ENCODE peak calls at places on chromosomes 16 and 17, in ten cellular contexts. X, G, N, B, J, H, W, A, Y and L are unnamed samples.

GRCh38 chr17:47279062-47279801 is 25.6 kb downstream of the ITGB3 start:
- DNase-seq in X (no peak), G (no peak), N (peak; percentile 90), B (peak; percentile 99), J (peak; percentile 64), H (peak; percentile 99), W (no peak), A (no peak), Y (peak; percentile 99), L (peak; percentile 88)

GRCh38 chr17:8726951-8727555 is 17.6 kb downstream of the CCDC42 start:
- DNase-seq in X (peak; percentile 24), G (no peak), N (no peak), B (peak; percentile 3), J (no peak), H (peak; percentile 19), W (no peak), A (no peak), Y (peak; percentile 15), L (peak; percentile 76)

GRCh38 chr16:11393861-11394592 is 48.8 kb downstream of the RMI2 start:
- DNase-seq in X (no peak), G (no peak), N (no peak), B (no peak), J (no peak), H (no peak), W (no peak), A (no peak), Y (no peak), L (peak; percentile 28)

GRCh38 chr16:53055603-53056527 is 1.1 kb downstream of the CHD9 start:
- DNase-seq in X (peak; percentile 43), G (peak; percentile 10), N (peak; percentile 21), B (peak; percentile 62), J (peak; percentile 61), H (peak; percentile 78), W (no peak), A (peak; percentile 74), Y (peak; percentile 86), L (no peak)

GRCh38 chr17:15981646-15982580 is 17.6 kb downstream of the ZSWIM7 start:
- DNase-seq in X (no peak), G (no peak), N (no peak), B (no peak), J (no peak), H (peak; percentile 67), W (no peak), A (no peak), Y (peak; percentile 74), L (no peak)

GRCh38 chr17:83144421-83145357 is 65.3 kb downstream of the METRNL start:
- DNase-seq in X (no peak), G (no peak), N (no peak), B (peak; percentile 87), J (no peak), H (peak; percentile 76), W (peak; percentile 7), A (no peak), Y (peak; percentile 76), L (peak; percentile 83)

GRCh38 chr16:7458144-7458543 is 125.5 kb downstream of the RBFOX1 start:
- DNase-seq in X (no peak), G (no peak), N (no peak), B (no peak), J (no peak), H (no peak), W (no peak), A (no peak), Y (no peak), L (no peak)

GRCh38 chr17:79324219-79324618 is 249.6 kb downstream of the ENGASE start:
- DNase-seq in X (no peak), G (no peak), N (no peak), B (no peak), J (no peak), H (no peak), W (no peak), A (no peak), Y (no peak), L (no peak)

GRCh38 chr17:81832608-81833159 is 407 bp downstream of the MCRIP1 start:
- DNase-seq in X (no peak), G (peak; percentile 56), N (no peak), B (peak; percentile 19), J (peak; percentile 37), H (peak; percentile 21), W (no peak), A (peak; percentile 40), Y (peak; percentile 36), L (no peak)

GRCh38 chr17:77475012-77475976 is 334.5 kb downstream of the SEC14L1 start:
- DNase-seq in X (no peak), G (peak; percentile 79), N (peak; percentile 79), B (peak; percentile 89), J (no peak), H (peak; percentile 91), W (no peak), A (no peak), Y (peak; percentile 87), L (no peak)

GRCh38 chr16:84281077-84281476 is 13.6 kb upstream of the WFDC1 start:
- DNase-seq in X (peak; percentile 63), G (no peak), N (no peak), B (peak; percentile 15), J (peak; percentile 49), H (peak; percentile 30), W (no peak), A (no peak), Y (no peak), L (no peak)

GRCh38 chr17:62627904-62628603 is 584 bp downstream of the MRC2 start:
- DNase-seq in X (peak; percentile 37), G (peak; percentile 59), N (peak; percentile 39), B (peak; percentile 80), J (no peak), H (peak; percentile 80), W (no peak), A (peak; percentile 39), Y (peak; percentile 79), L (no peak)

GRCh38 chr16:85326113-85326793 is 214.0 kb upstream of the CIBAR2 start:
- DNase-seq in X (no peak), G (no peak), N (no peak), B (peak; percentile 13), J (no peak), H (no peak), W (no peak), A (no peak), Y (peak; percentile 46), L (no peak)

GRCh38 chr17:8109669-8110455 is 8.5 kb downstream of the ALOXE3 start:
- DNase-seq in X (peak; percentile 92), G (peak; percentile 81), N (no peak), B (no peak), J (peak; percentile 59), H (peak; percentile 38), W (no peak), A (peak; percentile 75), Y (peak; percentile 33), L (no peak)

GRCh38 chr17:57567278-57567677 is 177.8 kb downstream of the CCDC182 start:
- DNase-seq in X (no peak), G (no peak), N (no peak), B (no peak), J (no peak), H (no peak), W (peak; percentile 99), A (no peak), Y (no peak), L (no peak)

GRCh38 chr17:52790359-52790955 is 631.9 kb upstream of the CA10 start:
- DNase-seq in X (no peak), G (no peak), N (no peak), B (no peak), J (no peak), H (no peak), W (no peak), A (no peak), Y (no peak), L (no peak)

GRCh38 chr17:47708312-47708863 is 14.4 kb downstream of the TBKBP1 start:
- DNase-seq in X (no peak), G (no peak), N (no peak), B (no peak), J (no peak), H (no peak), W (no peak), A (no peak), Y (no peak), L (no peak)

GRCh38 chr16:4936181-4936990 is 562 bp downstream of the PPL start:
- DNase-seq in X (peak; percentile 71), G (no peak), N (no peak), B (no peak), J (no peak), H (no peak), W (no peak), A (peak; percentile 53), Y (no peak), L (no peak)

GRCh38 chr17:7889166-7889584 is 586 bp downstream of the CHD3 start:
- DNase-seq in X (peak; percentile 71), G (peak; percentile 61), N (peak; percentile 67), B (peak; percentile 94), J (peak; percentile 84), H (peak; percentile 96), W (peak; percentile 86), A (peak; percentile 98), Y (peak; percentile 94), L (peak; percentile 97)

GRCh38 chr17:4357671-4358070 is 8.8 kb downstream of the UBE2G1 start:
- DNase-seq in X (no peak), G (no peak), N (no peak), B (no peak), J (no peak), H (no peak), W (no peak), A (no peak), Y (no peak), L (no peak)